ENCODE peak calls at places on chromosomes 7 and 10, in four cellular contexts. C is left lung, B is GM23338, R is H1. S is an unnamed sample. For H3K36me3, the result is how much of the 10 kb centered on the place peaks cover.

GRCh38 chr7:112485766-112486165 is 5.0 kb downstream of the LSMEM1 start:
- DNase-seq in B (no peak), C (no peak), R (no peak), S (no peak)

GRCh38 chr10:98694014-98694413 is 247.3 kb upstream of the HPS1 start:
- DNase-seq in C (no peak), R (no peak), B (no peak), S (peak)

GRCh38 chr7:48182736-48183369 is 11.6 kb downstream of the ABCA13 start:
- DNase-seq in C (no peak), R (no peak), B (no peak), S (no peak)

GRCh38 chr10:83301732-83302131 is 837.6 kb upstream of the GHITM start:
- DNase-seq in R (no peak), C (no peak), B (no peak), S (no peak)

GRCh38 chr7:150996289-150997074 is 5.7 kb downstream of the NOS3 start:
- DNase-seq in R (no peak), C (no peak), B (peak), S (no peak)

GRCh38 chr10:3781458-3782098 is 3.4 kb downstream of the KLF6 start:
- DNase-seq in C (peak), R (no peak), B (no peak), S (peak)

GRCh38 chr10:22545643-22546042 is 168.7 kb downstream of the PIP4K2A start:
- DNase-seq in C (no peak), B (no peak), R (no peak), S (no peak)

GRCh38 chr7:90836937-90837336 is 240.8 kb downstream of the CDK14 start:
- DNase-seq in C (no peak), R (no peak), B (no peak), S (no peak)

GRCh38 chr10:9211228-9211627 is 1156.7 kb downstream of the GATA3 start:
- DNase-seq in R (no peak), B (peak), C (no peak), S (no peak)

GRCh38 chr10:116211682-116212081 is 61.3 kb downstream of the GFRA1 start:
- DNase-seq in R (no peak), B (no peak), C (no peak), S (no peak)

GRCh38 chr10:57925045-57925444 is 342.6 kb downstream of the IPMK start:
- DNase-seq in C (no peak), B (no peak), R (no peak), S (no peak)

GRCh38 chr10:5413012-5413938 is 918 bp downstream of the NET1 start:
- DNase-seq in B (peak), C (no peak), R (no peak), S (peak)

GRCh38 chr7:134589491-134589941 is 40.6 kb downstream of the AKR1B15 start:
- DNase-seq in C (no peak), R (no peak), B (no peak), S (no peak)

GRCh38 chr10:29588640-29589421 is 45.9 kb downstream of the SVIL start:
- DNase-seq in R (no peak), C (no peak), B (peak), S (no peak)

GRCh38 chr7:148708026-148708685 is 9.5 kb downstream of the CUL1 start:
- DNase-seq in C (peak), B (no peak), R (no peak), S (peak)

GRCh38 chr10:51090190-51090589 is 15.9 kb downstream of the PRKG1 start:
- DNase-seq in R (no peak), C (no peak), B (no peak), S (no peak)

GRCh38 chr10:72140850-72141249 is 52.5 kb upstream of the SPOCK2 start:
- DNase-seq in B (no peak), C (no peak), R (no peak), S (no peak)

GRCh38 chr10:60842694-60843093 is 64.4 kb downstream of the CDK1 start:
- DNase-seq in B (no peak), R (no peak), C (no peak), S (no peak)

GRCh38 chr10:79241990-79242619 is 105.2 kb upstream of the PPIF start:
- DNase-seq in C (peak), B (peak), R (no peak), S (peak)

GRCh38 chr7:95822717-95823116 is 50.4 kb downstream of the DYNC1I1 start:
- DNase-seq in B (no peak), R (no peak), C (no peak), S (no peak)
- TF ChIP-seq CTCF in B (no peak), R (no peak), C (no peak), S (no peak)

DNA sequence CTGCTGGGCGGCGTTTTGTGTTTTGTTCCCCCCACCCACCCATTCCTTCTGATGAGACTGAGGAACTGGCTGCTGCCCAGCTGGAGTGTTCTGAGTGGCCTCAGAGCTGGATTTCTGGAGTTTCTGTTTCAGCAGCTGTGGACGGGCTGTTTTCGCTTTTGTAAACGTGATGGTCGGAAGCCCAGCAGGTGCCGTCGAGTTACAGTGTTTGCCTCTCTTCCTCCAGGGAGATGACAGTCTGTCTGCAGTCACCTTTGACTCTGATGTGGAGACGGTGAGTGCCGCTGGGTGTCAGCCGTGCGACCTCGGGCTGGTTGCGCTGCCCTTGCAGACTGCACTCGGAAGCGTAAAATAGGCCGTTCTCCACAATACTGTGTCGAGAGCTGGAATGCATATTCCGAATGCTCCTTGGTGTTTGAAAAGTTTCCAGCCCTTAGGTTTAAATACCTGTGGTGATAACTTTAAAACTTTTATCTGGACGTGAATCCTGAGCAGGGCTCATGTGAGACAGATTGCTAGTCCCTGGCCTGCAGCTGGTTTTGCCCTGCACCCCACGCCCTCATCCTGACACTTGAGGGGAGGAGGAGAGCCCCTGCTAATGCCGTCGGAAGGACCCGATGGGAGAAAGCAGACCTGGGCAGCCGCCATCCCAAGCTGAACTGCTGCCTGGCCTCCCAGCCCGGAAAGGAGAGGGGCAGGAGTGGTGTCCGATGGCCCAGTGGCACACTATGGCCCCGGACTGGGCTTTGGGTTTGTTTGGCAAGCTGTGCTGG is 8.3 kb downstream of the IQCE start:
- DNase-seq in R (no peak), B (no peak), C (peak), S (peak)
- H3K27ac ChIP-seq in R (no peak), B (peak), C (no peak), S (peak)

GRCh38 chr10:88045544-88046415 is 182.4 kb downstream of the PTEN start:
- DNase-seq in R (no peak), C (no peak), B (peak), S (no peak)

GRCh38 chr10:88045116-88045515 is 181.7 kb downstream of the PTEN start:
- DNase-seq in R (no peak), C (no peak), B (no peak), S (no peak)

GRCh38 chr10:88048312-88048711 is 184.9 kb downstream of the PTEN start:
- DNase-seq in C (no peak), R (no peak), B (no peak), S (no peak)

GRCh38 chr10:88049204-88049603 is 185.8 kb downstream of the PTEN start:
- DNase-seq in C (no peak), R (no peak), B (no peak), S (no peak)

DNA sequence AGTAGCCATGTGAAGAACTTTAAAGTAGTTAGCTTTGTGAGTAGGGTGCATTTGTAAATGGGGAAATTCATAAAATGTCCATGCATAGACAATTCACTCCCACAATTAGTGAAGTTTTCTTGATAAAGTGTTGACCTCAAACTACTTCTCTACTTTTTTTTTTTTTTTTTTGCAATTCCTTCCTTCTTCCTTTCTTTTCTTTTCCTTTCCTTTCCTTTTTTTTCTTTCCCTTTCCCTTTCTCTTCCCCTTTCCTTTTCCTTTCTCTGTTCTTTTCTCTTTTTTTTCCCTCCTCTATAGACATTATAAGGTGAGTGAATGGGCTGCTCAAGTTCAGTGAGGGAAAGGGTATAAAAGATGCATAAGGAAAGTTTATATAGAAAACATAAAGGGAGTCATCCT is 184.2 kb downstream of the PTEN start:
- DNase-seq in B (no peak), C (no peak), R (no peak), S (no peak)
- H3K36me3 ChIP-seq in B (under half), C (under half), R (under half), S (under half)

GRCh38 chr10:110918633-110919348 is at the start of gene BBIP1:
- DNase-seq in B (no peak), R (peak), C (peak), S (no peak)
- TF ChIP-seq CTCF in B (no peak), R (no peak), C (no peak), S (no peak)

GRCh38 chr7:39042706-39043105 is 65.0 kb downstream of the POU6F2 start:
- DNase-seq in C (no peak), R (no peak), B (no peak), S (no peak)

DNA sequence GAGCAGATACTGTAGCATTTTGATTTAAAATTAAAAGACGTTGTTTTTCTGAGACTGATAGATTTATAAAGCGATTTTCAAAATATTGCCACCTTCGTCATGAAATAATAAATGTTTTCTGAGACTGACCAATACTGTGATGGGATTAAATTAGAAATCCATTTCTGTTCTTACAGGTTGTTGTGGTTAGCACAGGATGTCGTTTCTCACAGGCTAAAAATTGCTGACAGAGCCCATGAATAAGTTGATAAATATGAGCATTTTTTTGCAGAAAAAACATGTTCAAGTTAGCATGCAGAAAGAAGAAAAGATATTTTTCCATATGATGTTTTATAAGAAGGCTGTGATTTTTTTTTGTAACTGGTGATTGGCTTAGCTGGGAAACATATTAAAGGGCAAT is 66.8 kb downstream of the POU6F2 start:
- DNase-seq in R (no peak), B (no peak), C (no peak), S (no peak)
- H3K27ac ChIP-seq in R (no peak), B (no peak), C (no peak), S (no peak)

DNA sequence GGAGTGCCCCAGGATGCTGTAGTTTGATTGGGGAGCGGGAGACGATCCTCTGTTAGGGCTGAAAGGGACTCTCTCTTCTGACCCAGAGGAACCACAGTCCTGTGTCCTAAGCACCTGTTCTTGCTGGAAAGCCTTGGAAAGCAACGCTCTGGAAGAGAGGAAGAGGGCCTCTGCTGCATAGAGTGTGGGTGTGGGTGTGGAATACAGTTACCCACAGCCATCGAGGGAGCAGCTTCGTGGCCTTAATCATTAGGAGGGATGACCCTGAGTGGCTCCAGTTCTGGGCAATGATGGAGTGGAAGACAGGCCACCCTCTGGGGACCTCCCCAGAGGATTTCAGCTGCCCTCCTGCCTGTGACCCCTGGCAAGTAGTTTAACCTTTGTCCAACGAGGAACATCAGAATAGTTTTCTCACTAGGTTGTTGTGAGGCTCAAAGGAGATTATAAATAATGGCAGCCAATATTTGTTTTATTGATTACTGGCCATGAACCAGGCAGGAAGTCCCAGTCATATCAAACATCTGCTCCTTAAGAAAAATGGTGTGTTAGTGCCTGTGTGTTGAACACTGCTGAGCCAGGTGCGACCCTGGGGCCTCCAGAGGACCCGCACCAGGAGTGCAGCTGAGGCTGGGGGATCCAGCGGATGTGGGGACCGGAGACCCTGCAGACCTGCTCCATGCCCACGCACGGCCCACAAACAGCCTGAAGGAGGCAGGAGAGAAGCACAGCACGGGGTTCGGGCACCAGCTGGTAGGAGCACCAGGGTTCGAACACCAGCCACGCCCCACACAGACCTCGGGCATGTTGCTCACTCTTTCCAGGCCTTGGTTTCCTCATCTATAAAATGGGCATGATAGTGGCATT is 35.6 kb downstream of the FAM241B start:
- DNase-seq in C (no peak), R (no peak), B (no peak), S (no peak)
- H3K36me3 ChIP-seq in C (under half), R (under half), B (under half), S (under half)

GRCh38 chr10:6497524-6498140 is 82.4 kb downstream of the PRKCQ start:
- DNase-seq in C (no peak), R (no peak), B (no peak), S (no peak)

GRCh38 chr10:6498771-6499170 is 81.3 kb downstream of the PRKCQ start:
- DNase-seq in R (no peak), B (no peak), C (no peak), S (no peak)

GRCh38 chr10:6503171-6503570 is 76.9 kb downstream of the PRKCQ start:
- DNase-seq in C (no peak), R (no peak), B (no peak), S (no peak)

GRCh38 chr10:6501931-6502330 is 78.1 kb downstream of the PRKCQ start:
- DNase-seq in B (no peak), C (no peak), R (no peak), S (no peak)

DNA sequence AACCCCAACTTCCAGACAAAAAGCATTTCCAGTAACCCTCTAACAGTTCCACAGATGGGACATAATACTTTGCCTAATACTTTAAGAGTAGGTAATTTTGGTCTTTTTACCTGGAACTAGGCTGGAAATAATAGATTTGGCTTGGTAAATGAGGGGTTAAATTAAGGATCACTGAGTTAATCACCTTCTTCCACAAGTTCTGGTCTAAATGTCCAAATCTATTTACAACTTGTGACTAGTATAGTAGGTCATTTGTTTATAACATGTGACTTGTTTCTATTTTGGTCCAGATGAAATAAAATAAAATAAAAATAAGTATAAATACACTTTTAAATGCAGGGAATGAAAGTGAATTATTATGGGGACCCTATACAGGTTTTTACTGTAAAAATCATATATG is 80.1 kb downstream of the PRKCQ start:
- DNase-seq in C (no peak), R (no peak), B (no peak), S (no peak)
- TF ChIP-seq CTCF in C (no peak), R (no peak), B (no peak), S (no peak)

S was measured in cardiac muscle cell.